ENCODE peak calls at places on chromosomes 5 and 9, in four cellular contexts. V is bronchial epithelial cell, K is endothelial cell of umbilical vein, N is upper lobe of right lung. Q is an unnamed sample.

GRCh38 chr5:26700759-26701384 is 337.5 kb downstream of the CDH9 start:
- DNase-seq in V (peak; percentile 18), K (no peak), N (no peak), Q (no peak)

GRCh38 chr9:108083796-108084352 is 594.3 kb upstream of the KLF4 start:
- DNase-seq in V (no peak), K (no peak), N (no peak), Q (no peak)

GRCh38 chr5:173246135-173246495 is 11.1 kb upstream of the NKX2-5 start:
- DNase-seq in V (no peak), K (no peak), N (no peak), Q (no peak)

GRCh38 chr5:400282-401215 is 42.4 kb upstream of the EXOC3 start:
- DNase-seq in V (no peak), K (peak; percentile 64), N (no peak), Q (no peak)

GRCh38 chr9:100058699-100059579 is 39.9 kb downstream of the ERP44 start:
- DNase-seq in V (no peak), K (no peak), N (no peak), Q (no peak)

GRCh38 chr9:93295456-93296076 is 111.6 kb downstream of the WNK2 start:
- DNase-seq in V (no peak), K (no peak), N (no peak), Q (no peak)

GRCh38 chr9:107870927-107871720 is 381.6 kb upstream of the KLF4 start:
- DNase-seq in V (peak; percentile 44), K (no peak), N (no peak), Q (no peak)

GRCh38 chr5:75667586-75667985 is 49.7 kb downstream of the POC5 start:
- DNase-seq in V (no peak), K (no peak), N (no peak), Q (no peak)

GRCh38 chr9:8259028-8259427 is 459.4 kb upstream of the DMAC1 start:
- DNase-seq in V (no peak), K (no peak), N (no peak), Q (no peak)

GRCh38 chr5:39485075-39485474 is 60.3 kb upstream of the DAB2 start:
- DNase-seq in V (no peak), K (peak; percentile 24), N (no peak), Q (no peak)

GRCh38 chr9:91187965-91188344 is 173.8 kb downstream of the AUH start:
- DNase-seq in V (no peak), K (no peak), N (no peak), Q (no peak)

GRCh38 chr9:113650207-113651131 is 186.9 kb downstream of the RGS3 start:
- DNase-seq in V (peak; percentile 59), K (peak; percentile 86), N (peak; percentile 48), Q (no peak)

GRCh38 chr5:178854284-178854683 is 5.5 kb upstream of the ZNF354B start:
- DNase-seq in V (no peak), K (no peak), N (no peak), Q (no peak)

GRCh38 chr5:141650851-141651727 is at the start of gene FCHSD1:
- DNase-seq in V (peak; percentile 55), K (peak; percentile 89), N (peak; percentile 95), Q (peak; percentile 93)

GRCh38 chr9:113580041-113580953 is 116.8 kb downstream of the RGS3 start:
- DNase-seq in V (peak; percentile 79), K (peak; percentile 70), N (peak; percentile 97), Q (peak; percentile 98)

GRCh38 chr9:134892820-134893420 is 12.3 kb downstream of the FCN2 start:
- DNase-seq in V (no peak), K (no peak), N (peak; percentile 25), Q (no peak)

GRCh38 chr9:79254900-79255651 is 316.7 kb upstream of the TLE4 start:
- DNase-seq in V (peak; percentile 4), K (no peak), N (no peak), Q (no peak)

GRCh38 chr5:91484662-91485061 is 101.5 kb upstream of the ARRDC3 start:
- DNase-seq in V (no peak), K (no peak), N (no peak), Q (no peak)

GRCh38 chr9:122015165-122015821 is 77.8 kb downstream of the TTLL11 start:
- DNase-seq in V (no peak), K (peak; percentile 43), N (no peak), Q (no peak)

GRCh38 chr5:61333351-61334223 is 1.5 kb downstream of the ZSWIM6 start:
- DNase-seq in V (no peak), K (peak; percentile 46), N (peak; percentile 82), Q (peak; percentile 80)

GRCh38 chr5:14599717-14600116 is 18.1 kb downstream of the OTULINL start:
- DNase-seq in V (no peak), K (no peak), N (no peak), Q (no peak)

GRCh38 chr5:132856011-132856410 is 10.3 kb downstream of the GDF9 start:
- DNase-seq in V (no peak), K (no peak), N (no peak), Q (no peak)

GRCh38 chr9:113501129-113501686 is 37.7 kb downstream of the RGS3 start:
- DNase-seq in V (no peak), K (peak; percentile 98), N (no peak), Q (peak; percentile 45)

GRCh38 chr5:41509399-41510175 is 814 bp downstream of the PLCXD3 start:
- DNase-seq in V (no peak), K (no peak), N (peak; percentile 31), Q (no peak)

GRCh38 chr5:41507501-41507900 is 2.9 kb downstream of the PLCXD3 start:
- DNase-seq in V (no peak), K (no peak), N (no peak), Q (no peak)

GRCh38 chr5:41508186-41508585 is 2.2 kb downstream of the PLCXD3 start:
- DNase-seq in V (peak; percentile 37), K (no peak), N (no peak), Q (no peak)

GRCh38 chr5:41510176-41510831 is at the start of gene PLCXD3:
- DNase-seq in V (peak; percentile 8), K (no peak), N (peak; percentile 67), Q (peak; percentile 46)

GRCh38 chr5:41508696-41509398 is 1.6 kb downstream of the PLCXD3 start:
- DNase-seq in V (no peak), K (no peak), N (no peak), Q (no peak)
- H3K4me3 ChIP-seq in V (no peak overlapping the region), K (no peak overlapping the region), N (peak overlapping the region; percentile 44), Q (peak overlapping the region; percentile 58)

DNA sequence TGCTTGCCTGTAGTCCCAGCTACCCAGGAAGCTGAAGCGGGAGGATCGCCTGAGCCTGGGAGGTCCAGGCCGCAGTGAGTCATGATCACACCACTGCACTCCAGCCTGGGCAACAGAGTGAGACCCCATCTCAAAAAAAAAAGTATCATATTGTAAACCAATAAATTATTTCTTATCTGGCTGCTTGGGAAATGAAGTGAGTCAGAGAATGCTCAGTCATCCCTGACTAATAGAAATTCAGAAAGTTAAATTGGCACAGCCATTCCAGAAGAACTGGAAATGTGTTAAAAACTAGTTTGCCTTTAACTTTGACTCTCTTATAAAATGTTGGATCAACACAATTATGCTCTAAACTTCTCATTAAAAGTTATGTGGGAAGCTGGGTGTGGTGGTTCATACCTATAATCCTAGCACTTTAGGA is 9.8 kb upstream of the GNE start:
- DNase-seq in V (peak; percentile 86), K (peak; percentile 40), N (no peak), Q (no peak)
- H3K4me3 ChIP-seq in V (no peak overlapping the region), K (no peak overlapping the region), N (no peak overlapping the region), Q (no peak overlapping the region)

GRCh38 chr5:176388003-176388340 is 426 bp downstream of the NOP16 start:
- DNase-seq in V (no peak), K (no peak), N (no peak), Q (no peak)

GRCh38 chr5:176384991-176385390 is 3.4 kb downstream of the NOP16 start:
- DNase-seq in V (no peak), K (no peak), N (no peak), Q (no peak)

GRCh38 chr5:176387384-176387925 is 943 bp downstream of the NOP16 start:
- DNase-seq in V (no peak), K (peak; percentile 18), N (no peak), Q (no peak)

GRCh38 chr5:176388341-176389113 is at the start of the genes HIGD2A and NOP16:
- DNase-seq in V (peak; percentile 97), K (peak; percentile 98), N (peak; percentile 100), Q (peak; percentile 100)

DNA sequence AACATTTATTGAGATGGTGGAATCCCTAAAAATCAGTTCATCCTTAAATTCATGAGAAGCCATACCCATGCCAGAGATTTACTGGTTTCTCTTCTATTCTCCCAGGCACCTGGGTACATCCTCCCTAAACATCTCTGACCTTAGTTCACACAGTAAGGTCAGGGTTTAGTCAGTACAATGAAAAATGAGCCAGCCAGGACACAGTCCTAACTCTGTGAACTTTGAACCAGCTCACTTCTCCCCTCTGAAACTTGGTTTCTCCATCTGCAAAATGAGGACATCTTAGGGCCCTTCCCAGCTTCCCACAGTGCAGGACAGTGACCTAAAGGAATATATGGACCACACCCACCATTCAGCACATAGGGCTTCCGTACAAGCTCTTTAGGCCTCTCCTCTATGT is 1.9 kb downstream of the NOP16 start:
- DNase-seq in V (no peak), K (no peak), N (no peak), Q (no peak)
- H3K4me3 ChIP-seq in V (no peak overlapping the region), K (no peak overlapping the region), N (no peak overlapping the region), Q (no peak overlapping the region)

DNA sequence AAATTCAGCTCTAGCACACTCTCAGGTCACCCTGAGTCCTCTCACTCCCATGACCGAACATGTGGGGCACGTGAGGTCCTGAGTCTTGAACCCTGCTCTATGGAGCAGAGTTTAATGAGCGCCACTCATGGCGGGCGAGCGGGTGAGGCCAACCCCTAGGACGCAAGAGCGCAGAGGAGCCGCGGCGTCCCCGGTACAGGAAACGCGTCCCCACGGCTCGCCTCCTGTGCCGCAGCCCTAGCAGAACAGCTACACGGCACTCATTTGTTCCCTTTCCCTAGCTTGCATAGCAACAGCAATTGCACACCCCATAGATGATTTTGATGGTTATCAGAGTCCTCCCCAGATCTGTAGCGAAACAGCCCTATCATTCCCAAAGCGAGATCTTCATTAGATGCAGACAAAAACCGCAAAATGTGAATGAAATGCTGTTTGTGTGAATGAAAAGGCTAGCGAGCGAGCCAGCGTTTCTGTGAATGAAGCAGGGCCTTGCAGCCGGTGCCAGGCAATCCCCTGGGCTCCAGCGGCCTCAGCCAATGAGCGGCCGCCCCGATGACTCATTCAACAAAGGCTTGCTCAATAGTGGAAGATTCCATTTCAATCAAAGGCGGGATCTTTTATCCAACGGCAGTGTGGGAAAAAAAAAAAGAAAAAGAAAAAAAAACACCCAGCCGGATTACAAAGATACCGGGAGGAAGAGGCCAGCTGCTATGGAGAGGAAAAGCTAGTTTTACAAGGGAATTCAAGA is 1.5 kb upstream of the SHC3 start:
- DNase-seq in V (peak; percentile 85), K (peak; percentile 97), N (peak; percentile 92), Q (peak; percentile 90)
- H3K4me3 ChIP-seq in V (peak overlapping the region; percentile 33), K (peak overlapping the region; percentile 34), N (peak overlapping the region; percentile 34), Q (peak overlapping the region; percentile 61)

DNA sequence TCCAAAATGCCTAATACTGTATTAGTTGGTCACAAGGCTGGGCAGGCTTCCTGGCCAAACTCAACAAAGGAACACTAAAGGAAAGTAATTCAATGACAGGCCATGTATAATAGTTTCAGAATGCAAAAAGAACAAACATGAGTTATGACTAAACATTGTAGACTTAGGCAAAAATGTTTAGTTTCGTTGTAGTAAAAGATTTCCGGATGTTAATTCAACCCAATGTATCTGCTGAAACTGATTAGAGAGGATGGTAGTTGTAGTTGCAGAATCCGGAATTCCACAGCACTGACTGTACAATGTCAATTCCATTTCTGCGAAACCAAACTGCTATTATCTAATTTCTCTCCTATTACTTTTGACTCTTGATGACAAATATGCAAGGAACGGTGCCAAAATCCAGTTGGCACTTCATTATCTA is 117.9 kb upstream of the FST start:
- DNase-seq in V (peak; percentile 99), K (peak; percentile 92), N (no peak), Q (no peak)
- H3K4me3 ChIP-seq in V (no peak overlapping the region), K (no peak overlapping the region), N (no peak overlapping the region), Q (no peak overlapping the region)